ENCODE peak calls at places on chromosomes 6 and 20, in five cellular contexts. D is kidney tubule cell, K is GF-D8, Y is B cell, I is A549. S is an unnamed sample.

GRCh38 chr6:90121982-90122381 is 174.7 kb downstream of the BACH2 start:
- DNase-seq in D (peak), K (no peak), Y (peak), I (no peak), S (peak)

GRCh38 chr20:58309607-58310290 is at the start of gene RAB22A:
- DNase-seq in D (peak), K (no peak), Y (peak), I (peak), S (peak)

GRCh38 chr20:56865055-56865454 is 235.9 kb downstream of the TFAP2C start:
- DNase-seq in D (no peak), K (no peak), Y (no peak), I (no peak), S (peak)

GRCh38 chr6:138198430-138199091 is 19.7 kb downstream of the PBOV1 start:
- DNase-seq in D (no peak), K (no peak), Y (no peak), I (no peak), S (no peak)

GRCh38 chr6:90019216-90019615 is 124.9 kb downstream of the GJA10 start:
- DNase-seq in D (no peak), K (no peak), Y (no peak), I (no peak), S (no peak)

GRCh38 chr6:149544646-149545257 is 1.1 kb downstream of the PPIL4 start:
- DNase-seq in D (no peak), K (no peak), Y (no peak), I (no peak), S (no peak)

GRCh38 chr20:61678437-61678836 is 387.2 kb downstream of the TAF4 start:
- DNase-seq in D (no peak), K (no peak), Y (no peak), I (no peak), S (no peak)

GRCh38 chr20:40720826-40721225 is 31.8 kb upstream of the MAFB start:
- DNase-seq in D (no peak), K (no peak), Y (no peak), I (no peak), S (no peak)

GRCh38 chr6:18763086-18763485 is 375.9 kb downstream of the RNF144B start:
- DNase-seq in D (peak), K (no peak), Y (no peak), I (no peak), S (no peak)

GRCh38 chr20:55142932-55143331 is 667.5 kb downstream of the DOK5 start:
- DNase-seq in D (no peak), K (no peak), Y (no peak), I (no peak), S (no peak)

GRCh38 chr6:81981812-81982211 is 229.3 kb upstream of the TENT5A start:
- DNase-seq in D (peak), K (no peak), Y (no peak), I (no peak), S (peak)

GRCh38 chr6:10302566-10303235 is 112.2 kb downstream of the TFAP2A start:
- DNase-seq in D (no peak), K (no peak), Y (no peak), I (no peak), S (no peak)

GRCh38 chr20:3731944-3732326 is 550 bp upstream of the HSPA12B start:
- DNase-seq in D (no peak), K (no peak), Y (no peak), I (no peak), S (no peak)

GRCh38 chr6:151493495-151494234 is at the start of gene CCDC170:
- DNase-seq in D (peak), K (peak), Y (no peak), I (peak), S (peak)

GRCh38 chr6:55694148-55694547 is 115.2 kb upstream of the HMGCLL1 start:
- DNase-seq in D (peak), K (no peak), Y (no peak), I (no peak), S (peak)